ENCODE peak calls at places on chromosomes 7 and 10, in four cellular contexts. Q, W, B and Y are unnamed samples.

GRCh38 chr7:1113548-1113885 is 25.6 kb downstream of the GPER1 start:
- DNase-seq in Q (no peak), W (no peak), B (no peak), Y (no peak)

GRCh38 chr7:116763647-116764046 is 91.7 kb downstream of the MET start:
- DNase-seq in Q (no peak), W (no peak), B (no peak), Y (no peak)

GRCh38 chr7:8365499-8366110 is 67.8 kb upstream of the NXPH1 start:
- DNase-seq in Q (no peak), W (peak; percentile 18), B (no peak), Y (no peak)

GRCh38 chr10:114538544-114538906 is 119.5 kb downstream of the ABLIM1 start:
- DNase-seq in Q (no peak), W (no peak), B (no peak), Y (no peak)

GRCh38 chr10:78434886-78435285 is 401.2 kb downstream of the RPS24 start:
- DNase-seq in Q (peak; percentile 48), W (no peak), B (no peak), Y (no peak)

GRCh38 chr7:37405603-37406122 is 43.0 kb downstream of the ELMO1 start:
- DNase-seq in Q (no peak), W (peak; percentile 23), B (no peak), Y (no peak)

GRCh38 chr10:1396236-1396635 is 340.1 kb downstream of the WDR37 start:
- DNase-seq in Q (no peak), W (no peak), B (no peak), Y (no peak)

GRCh38 chr7:124940306-124940705 is 10.7 kb upstream of the POT1 start:
- DNase-seq in Q (no peak), W (no peak), B (no peak), Y (no peak)

GRCh38 chr7:100003711-100004661 is 11.4 kb upstream of the ZKSCAN1 start:
- DNase-seq in Q (peak; percentile 42), W (peak; percentile 79), B (peak; percentile 70), Y (no peak)

GRCh38 chr10:119250641-119251314 is 43.4 kb downstream of the GRK5 start:
- DNase-seq in Q (peak; percentile 83), W (no peak), B (no peak), Y (peak; percentile 56)

GRCh38 chr10:98555011-98555619 is 108.4 kb upstream of the HPS1 start:
- DNase-seq in Q (peak; percentile 24), W (peak; percentile 32), B (no peak), Y (no peak)

GRCh38 chr7:127819975-127820778 is 168.2 kb downstream of the SND1 start:
- DNase-seq in Q (peak; percentile 52), W (peak; percentile 61), B (no peak), Y (peak; percentile 28)